ENCODE peak calls at places on chromosomes 7 and 10, in ten cellular contexts. B, G, V, J, T, F, A, L, H and D are unnamed samples.

GRCh38 chr10:6114758-6115410 is 26.1 kb downstream of the RBM17 start:
- DNase-seq in J (peak), F (peak), H (no peak), G (no peak), V (no peak), T (peak), L (no peak), A (no peak), B (no peak), D (no peak)

GRCh38 chr10:58641095-58641531 is 128.4 kb downstream of the BICC1 start:
- DNase-seq in V (no peak), L (no peak), T (peak), J (peak), G (no peak), F (peak), H (peak), B (no peak), A (no peak), D (no peak)

GRCh38 chr7:51446785-51447184 is 130.2 kb upstream of the COBL start:
- DNase-seq in A (no peak), L (no peak), T (no peak), V (no peak), F (no peak), G (no peak), B (no peak), J (no peak), H (no peak), D (no peak)

GRCh38 chr7:105794741-105795729 is 81.4 kb downstream of the ATXN7L1 start:
- DNase-seq in L (no peak), T (peak), V (peak), A (no peak), H (no peak), J (peak), F (no peak), G (no peak), B (no peak), D (no peak)

GRCh38 chr7:46311951-46312350 is 390.9 kb upstream of the IGFBP3 start:
- DNase-seq in A (no peak), B (no peak), J (no peak), H (no peak), L (no peak), T (no peak), F (no peak), V (no peak), G (no peak), D (no peak)

GRCh38 chr7:28572321-28573058 is 160.2 kb downstream of the CREB5 start:
- DNase-seq in J (no peak), F (no peak), G (no peak), H (no peak), V (peak), T (no peak), L (no peak), B (peak), A (no peak), D (no peak)

GRCh38 chr7:157005456-157006204 is 4.8 kb downstream of the MNX1 start:
- DNase-seq in J (no peak), T (no peak), L (no peak), G (no peak), A (no peak), B (no peak), V (no peak), F (no peak), H (no peak), D (peak)

GRCh38 chr7:129188372-129188891 is at the start of gene SMO:
- DNase-seq in G (no peak), L (no peak), A (no peak), J (no peak), T (peak), V (peak), H (no peak), F (no peak), B (no peak), D (peak)

GRCh38 chr7:110534241-110534931 is 556.5 kb upstream of the LRRN3 start:
- DNase-seq in B (no peak), G (no peak), J (peak), T (peak), H (peak), V (no peak), A (no peak), L (no peak), F (peak), D (no peak)

GRCh38 chr10:43854042-43854441 is 205.4 kb upstream of the ZNF32 start:
- DNase-seq in J (peak), F (peak), B (no peak), H (no peak), L (no peak), T (peak), V (no peak), A (no peak), G (no peak), D (no peak)

GRCh38 chr7:143485500-143485899 is 7.8 kb downstream of the TAS2R41 start:
- DNase-seq in H (no peak), F (no peak), G (no peak), B (no peak), A (no peak), V (no peak), L (no peak), T (peak), J (peak), D (no peak)

GRCh38 chr10:86878973-86879781 is 78.2 kb downstream of the MMRN2 start:
- DNase-seq in J (no peak), G (no peak), T (no peak), L (no peak), V (no peak), F (no peak), A (no peak), B (no peak), H (no peak), D (no peak)

GRCh38 chr10:78906734-78907385 is 161.9 kb upstream of the ZMIZ1 start:
- DNase-seq in V (no peak), B (no peak), G (no peak), L (no peak), J (no peak), A (no peak), T (no peak), F (no peak), H (no peak), D (no peak)

GRCh38 chr10:10623958-10624590 is 393.6 kb upstream of the CELF2 start:
- DNase-seq in V (no peak), A (no peak), H (no peak), B (no peak), F (no peak), T (no peak), J (no peak), L (no peak), G (no peak), D (no peak)

GRCh38 chr10:28139138-28139537 is 140.3 kb upstream of the ODAD2 start:
- DNase-seq in H (no peak), L (no peak), T (peak), F (peak), B (no peak), G (no peak), J (peak), A (no peak), V (no peak), D (no peak)

GRCh38 chr10:67606572-67606971 is 89.4 kb downstream of the CTNNA3 start:
- DNase-seq in T (peak), A (no peak), G (no peak), B (no peak), L (no peak), J (peak), H (no peak), F (peak), V (no peak), D (no peak)

GRCh38 chr7:158187055-158187770 is 400.4 kb downstream of the PTPRN2 start:
- DNase-seq in G (no peak), T (no peak), A (no peak), L (no peak), V (no peak), B (no peak), F (peak), H (no peak), J (no peak), D (no peak)

GRCh38 chr10:96257944-96258343 is 13.4 kb downstream of the BLNK start:
- DNase-seq in V (no peak), A (no peak), B (no peak), G (no peak), L (no peak), H (no peak), F (no peak), T (no peak), J (no peak), D (no peak)

GRCh38 chr7:104627516-104627915 is 299.1 kb downstream of the LHFPL3 start:
- DNase-seq in L (no peak), B (no peak), A (no peak), F (no peak), V (no peak), T (peak), J (peak), H (no peak), G (no peak), D (peak)